ENCODE peak calls at places on chromosomes 5 and 9, in five cellular contexts. B is fibroblast of the aortic adventitia; N is fibroblast of mammary gland; H is kidney glomerular epithelial cell; L is stimulated activated naive CD4-positive, alpha-beta T cell. G is an unnamed sample.

GRCh38 chr9:108967916-108968315 is 33.7 kb downstream of the ABITRAM start:
- DNase-seq in B (no peak), L (no peak), H (no peak), N (no peak), G (no peak)

GRCh38 chr5:151496041-151496484 is 48.7 kb downstream of the SLC36A1 start:
- DNase-seq in L (no peak), H (no peak), B (no peak), N (no peak), G (peak)

GRCh38 chr9:132671620-132672412 is 1.6 kb downstream of the GTF3C4 start:
- DNase-seq in B (peak), H (no peak), L (no peak), N (peak), G (no peak)

GRCh38 chr9:10251490-10251889 is 361.3 kb downstream of the PTPRD start:
- DNase-seq in L (no peak), H (peak), N (peak), B (peak), G (peak)

GRCh38 chr5:175920506-175920865 is 47.6 kb downstream of the THOC3 start:
- DNase-seq in H (no peak), N (no peak), B (peak), L (no peak), G (no peak)

GRCh38 chr9:81815781-81816180 is 112.4 kb upstream of the SPATA31D4 start:
- DNase-seq in L (no peak), B (no peak), N (no peak), H (no peak), G (no peak)

GRCh38 chr5:37501152-37501551 is 122.0 kb downstream of the WDR70 start:
- DNase-seq in H (no peak), B (peak), L (no peak), N (peak), G (peak)

GRCh38 chr5:60945760-60946253 is 802 bp downstream of the NDUFAF2 start:
- DNase-seq in L (peak), H (peak), B (peak), N (peak), G (peak)

GRCh38 chr9:133171161-133171955 is 7.6 kb upstream of the GBGT1 start:
- DNase-seq in B (no peak), L (no peak), H (no peak), N (no peak), G (no peak)

GRCh38 chr5:141957367-141957993 is 522 bp downstream of the PCDH12 start:
- DNase-seq in L (no peak), N (no peak), H (no peak), B (no peak), G (no peak)

GRCh38 chr5:64690417-64691151 is at the start of gene SHISAL2B:
- DNase-seq in L (no peak), H (no peak), B (peak), N (peak), G (peak)

GRCh38 chr9:115088856-115089255 is 29.1 kb downstream of the TNC start:
- DNase-seq in L (no peak), B (no peak), N (peak), H (no peak), G (peak)

GRCh38 chr5:37668524-37669047 is 171.3 kb downstream of the GDNF start:
- DNase-seq in B (peak), N (peak), H (peak), L (no peak), G (peak)

GRCh38 chr9:100379862-100380261 is 27.1 kb upstream of the TEX10 start:
- DNase-seq in L (no peak), N (peak), B (peak), H (peak), G (peak)

GRCh38 chr5:167633931-167634341 is 657.5 kb upstream of the WWC1 start:
- DNase-seq in L (no peak), H (peak), B (peak), N (peak), G (peak)

GRCh38 chr5:150301170-150301505 is 1.6 kb downstream of the ARSI start:
- DNase-seq in H (no peak), B (peak), N (peak), L (no peak), G (peak)

GRCh38 chr5:91214571-91214970 is 168.5 kb downstream of the ARRDC3 start:
- DNase-seq in B (no peak), H (no peak), N (no peak), L (no peak), G (no peak)

GRCh38 chr5:13957032-13957645 is 12.7 kb upstream of the DNAH5 start:
- DNase-seq in N (peak), H (peak), B (peak), L (no peak), G (peak)

GRCh38 chr9:98625728-98626127 is 83.0 kb downstream of the GABBR2 start:
- DNase-seq in H (no peak), L (no peak), B (no peak), N (no peak), G (no peak)

GRCh38 chr9:95413793-95414192 is 96.3 kb upstream of the FANCC start:
- DNase-seq in B (no peak), L (no peak), N (no peak), H (no peak), G (no peak)

GRCh38 chr5:58998539-58998938 is 415.7 kb downstream of the RAB3C start:
- DNase-seq in L (no peak), N (no peak), B (no peak), H (no peak), G (no peak)

GRCh38 chr5:68134033-68134668 is 81.4 kb upstream of the PIK3R1 start:
- DNase-seq in L (no peak), N (peak), H (no peak), B (no peak), G (peak)

GRCh38 chr9:13140843-13141592 is 138.5 kb downstream of the MPDZ start:
- DNase-seq in L (no peak), N (peak), B (peak), H (no peak), G (peak)

GRCh38 chr5:145946112-145946861 is 9.9 kb downstream of the SH3RF2 start:
- DNase-seq in H (peak), N (peak), L (no peak), B (peak), G (peak)

GRCh38 chr5:74318985-74319563 is 321.5 kb downstream of the ENC1 start:
- DNase-seq in L (no peak), N (peak), B (peak), H (no peak), G (no peak)

GRCh38 chr9:96515629-96516470 is 65.9 kb downstream of the HABP4 start:
- DNase-seq in H (no peak), N (peak), B (peak), L (no peak), G (no peak)

GRCh38 chr9:135002336-135002735 is 84.6 kb upstream of the FCN1 start:
- DNase-seq in B (no peak), N (no peak), H (no peak), L (no peak), G (no peak)

GRCh38 chr9:84754461-84754860 is 84.9 kb downstream of the NTRK2 start:
- DNase-seq in L (no peak), N (no peak), B (no peak), H (no peak), G (no peak)